ENCODE peak calls at places on chromosomes 13 and 19, in ten cellular contexts. One of them, this sample, is unnamed.
A peak's percentile ranks its signal among the peaks of the same experiment; 100 is the strongest.

GRCh38 chr19:50555447-50556235 is 12.6 kb downstream of the LRRC4B start:
- DNase-seq in non-pigmented ciliary epithelial cell: no peak
- DNase-seq in WTC11: peak; percentile 68
- DNase-seq in PC-9: no peak
- DNase-seq in stimulated activated CD4-positive, alpha-beta T cell treated with anti-CD3 and anti-CD28 coated beads, Interleukin-15, amount 100 ng/mL, for 1 hour: no peak
- DNase-seq in islet precursor cell: peak; percentile 75
- DNase-seq in activated effector memory CD4-positive, alpha-beta T cell treated with anti-CD3 and anti-CD28 coated beads, Interleukin-2, amount 50 U/mL, for 16 hours: no peak
- DNase-seq in GM13977: no peak
- DNase-seq in colonic mucosa: no peak
- DNase-seq in heart left ventricle: no peak
- DNase-seq in this sample: no peak

GRCh38 chr13:64074989-64075474 is 2659.4 kb upstream of the PCDH20 start:
- DNase-seq in activated effector memory CD4-positive, alpha-beta T cell treated with anti-CD3 and anti-CD28 coated beads, Interleukin-2, amount 50 U/mL, for 16 hours: no peak
- DNase-seq in non-pigmented ciliary epithelial cell: no peak
- DNase-seq in heart left ventricle: no peak
- DNase-seq in stimulated activated CD4-positive, alpha-beta T cell treated with anti-CD3 and anti-CD28 coated beads, Interleukin-15, amount 100 ng/mL, for 1 hour: no peak
- DNase-seq in GM13977: no peak
- DNase-seq in islet precursor cell: no peak
- DNase-seq in PC-9: peak; percentile 44
- DNase-seq in colonic mucosa: no peak
- DNase-seq in WTC11: no peak
- DNase-seq in this sample: no peak

GRCh38 chr19:54376610-54377009 is 11.9 kb upstream of the LAIR1 start:
- DNase-seq in islet precursor cell: no peak
- DNase-seq in stimulated activated CD4-positive, alpha-beta T cell treated with anti-CD3 and anti-CD28 coated beads, Interleukin-15, amount 100 ng/mL, for 1 hour: no peak
- DNase-seq in colonic mucosa: no peak
- DNase-seq in PC-9: no peak
- DNase-seq in activated effector memory CD4-positive, alpha-beta T cell treated with anti-CD3 and anti-CD28 coated beads, Interleukin-2, amount 50 U/mL, for 16 hours: no peak
- DNase-seq in heart left ventricle: no peak
- DNase-seq in GM13977: no peak
- DNase-seq in WTC11: no peak
- DNase-seq in non-pigmented ciliary epithelial cell: no peak
- DNase-seq in this sample: no peak

GRCh38 chr13:101785858-101786257 is 333.4 kb downstream of the ITGBL1 start:
- DNase-seq in GM13977: no peak
- DNase-seq in colonic mucosa: no peak
- DNase-seq in non-pigmented ciliary epithelial cell: peak; percentile 14
- DNase-seq in stimulated activated CD4-positive, alpha-beta T cell treated with anti-CD3 and anti-CD28 coated beads, Interleukin-15, amount 100 ng/mL, for 1 hour: no peak
- DNase-seq in WTC11: peak; percentile 58
- DNase-seq in PC-9: no peak
- DNase-seq in heart left ventricle: peak; percentile 39
- DNase-seq in islet precursor cell: peak; percentile 77
- DNase-seq in activated effector memory CD4-positive, alpha-beta T cell treated with anti-CD3 and anti-CD28 coated beads, Interleukin-2, amount 50 U/mL, for 16 hours: no peak
- DNase-seq in this sample: peak; percentile 60

GRCh38 chr19:17052439-17052838 is 22.8 kb downstream of the HAUS8 start:
- DNase-seq in non-pigmented ciliary epithelial cell: no peak
- DNase-seq in islet precursor cell: no peak
- DNase-seq in activated effector memory CD4-positive, alpha-beta T cell treated with anti-CD3 and anti-CD28 coated beads, Interleukin-2, amount 50 U/mL, for 16 hours: no peak
- DNase-seq in WTC11: peak; percentile 68
- DNase-seq in heart left ventricle: no peak
- DNase-seq in colonic mucosa: peak; percentile 66
- DNase-seq in PC-9: peak; percentile 61
- DNase-seq in stimulated activated CD4-positive, alpha-beta T cell treated with anti-CD3 and anti-CD28 coated beads, Interleukin-15, amount 100 ng/mL, for 1 hour: no peak
- DNase-seq in GM13977: no peak
- DNase-seq in this sample: no peak

GRCh38 chr13:43235028-43235427 is 211.6 kb downstream of the DNAJC15 start:
- DNase-seq in WTC11: no peak
- DNase-seq in non-pigmented ciliary epithelial cell: no peak
- DNase-seq in stimulated activated CD4-positive, alpha-beta T cell treated with anti-CD3 and anti-CD28 coated beads, Interleukin-15, amount 100 ng/mL, for 1 hour: no peak
- DNase-seq in islet precursor cell: no peak
- DNase-seq in PC-9: no peak
- DNase-seq in GM13977: no peak
- DNase-seq in activated effector memory CD4-positive, alpha-beta T cell treated with anti-CD3 and anti-CD28 coated beads, Interleukin-2, amount 50 U/mL, for 16 hours: no peak
- DNase-seq in colonic mucosa: no peak
- DNase-seq in heart left ventricle: no peak
- DNase-seq in this sample: no peak

GRCh38 chr13:22121340-22121739 is 450.5 kb downstream of the FGF9 start:
- DNase-seq in stimulated activated CD4-positive, alpha-beta T cell treated with anti-CD3 and anti-CD28 coated beads, Interleukin-15, amount 100 ng/mL, for 1 hour: no peak
- DNase-seq in GM13977: no peak
- DNase-seq in non-pigmented ciliary epithelial cell: no peak
- DNase-seq in activated effector memory CD4-positive, alpha-beta T cell treated with anti-CD3 and anti-CD28 coated beads, Interleukin-2, amount 50 U/mL, for 16 hours: no peak
- DNase-seq in islet precursor cell: no peak
- DNase-seq in heart left ventricle: no peak
- DNase-seq in colonic mucosa: no peak
- DNase-seq in PC-9: no peak
- DNase-seq in WTC11: no peak
- DNase-seq in this sample: no peak

GRCh38 chr19:13428352-13428751 is 77.9 kb downstream of the CACNA1A start:
- DNase-seq in islet precursor cell: no peak
- DNase-seq in non-pigmented ciliary epithelial cell: no peak
- DNase-seq in GM13977: peak; percentile 17
- DNase-seq in colonic mucosa: peak; percentile 17
- DNase-seq in stimulated activated CD4-positive, alpha-beta T cell treated with anti-CD3 and anti-CD28 coated beads, Interleukin-15, amount 100 ng/mL, for 1 hour: no peak
- DNase-seq in PC-9: no peak
- DNase-seq in heart left ventricle: no peak
- DNase-seq in activated effector memory CD4-positive, alpha-beta T cell treated with anti-CD3 and anti-CD28 coated beads, Interleukin-2, amount 50 U/mL, for 16 hours: no peak
- DNase-seq in WTC11: peak; percentile 28
- DNase-seq in this sample: no peak

GRCh38 chr19:46220038-46220615 is 9.4 kb upstream of the IGFL1 start:
- DNase-seq in non-pigmented ciliary epithelial cell: no peak
- DNase-seq in stimulated activated CD4-positive, alpha-beta T cell treated with anti-CD3 and anti-CD28 coated beads, Interleukin-15, amount 100 ng/mL, for 1 hour: no peak
- DNase-seq in colonic mucosa: no peak
- DNase-seq in heart left ventricle: no peak
- DNase-seq in activated effector memory CD4-positive, alpha-beta T cell treated with anti-CD3 and anti-CD28 coated beads, Interleukin-2, amount 50 U/mL, for 16 hours: no peak
- DNase-seq in PC-9: no peak
- DNase-seq in islet precursor cell: no peak
- DNase-seq in GM13977: no peak
- DNase-seq in WTC11: no peak
- DNase-seq in this sample: no peak

GRCh38 chr13:27632648-27633047 is 11.0 kb downstream of the POLR1D start:
- DNase-seq in stimulated activated CD4-positive, alpha-beta T cell treated with anti-CD3 and anti-CD28 coated beads, Interleukin-15, amount 100 ng/mL, for 1 hour: no peak
- DNase-seq in colonic mucosa: no peak
- DNase-seq in PC-9: no peak
- DNase-seq in activated effector memory CD4-positive, alpha-beta T cell treated with anti-CD3 and anti-CD28 coated beads, Interleukin-2, amount 50 U/mL, for 16 hours: no peak
- DNase-seq in WTC11: no peak
- DNase-seq in non-pigmented ciliary epithelial cell: no peak
- DNase-seq in islet precursor cell: no peak
- DNase-seq in heart left ventricle: no peak
- DNase-seq in GM13977: no peak
- DNase-seq in this sample: no peak

GRCh38 chr19:42985588-42985987 is 40.7 kb downstream of the PSG11 start:
- DNase-seq in non-pigmented ciliary epithelial cell: no peak
- DNase-seq in activated effector memory CD4-positive, alpha-beta T cell treated with anti-CD3 and anti-CD28 coated beads, Interleukin-2, amount 50 U/mL, for 16 hours: no peak
- DNase-seq in heart left ventricle: no peak
- DNase-seq in colonic mucosa: no peak
- DNase-seq in PC-9: no peak
- DNase-seq in islet precursor cell: no peak
- DNase-seq in GM13977: no peak
- DNase-seq in stimulated activated CD4-positive, alpha-beta T cell treated with anti-CD3 and anti-CD28 coated beads, Interleukin-15, amount 100 ng/mL, for 1 hour: no peak
- DNase-seq in WTC11: no peak
- DNase-seq in this sample: no peak

GRCh38 chr13:51275101-51275500 is 52.9 kb downstream of the FAM124A start:
- DNase-seq in WTC11: no peak
- DNase-seq in islet precursor cell: no peak
- DNase-seq in PC-9: no peak
- DNase-seq in heart left ventricle: no peak
- DNase-seq in stimulated activated CD4-positive, alpha-beta T cell treated with anti-CD3 and anti-CD28 coated beads, Interleukin-15, amount 100 ng/mL, for 1 hour: no peak
- DNase-seq in GM13977: no peak
- DNase-seq in activated effector memory CD4-positive, alpha-beta T cell treated with anti-CD3 and anti-CD28 coated beads, Interleukin-2, amount 50 U/mL, for 16 hours: no peak
- DNase-seq in non-pigmented ciliary epithelial cell: no peak
- DNase-seq in colonic mucosa: no peak
- DNase-seq in this sample: no peak

GRCh38 chr13:107066355-107066754 is 498.4 kb upstream of the ARGLU1 start:
- DNase-seq in non-pigmented ciliary epithelial cell: no peak
- DNase-seq in WTC11: no peak
- DNase-seq in stimulated activated CD4-positive, alpha-beta T cell treated with anti-CD3 and anti-CD28 coated beads, Interleukin-15, amount 100 ng/mL, for 1 hour: no peak
- DNase-seq in GM13977: no peak
- DNase-seq in PC-9: no peak
- DNase-seq in activated effector memory CD4-positive, alpha-beta T cell treated with anti-CD3 and anti-CD28 coated beads, Interleukin-2, amount 50 U/mL, for 16 hours: no peak
- DNase-seq in islet precursor cell: no peak
- DNase-seq in colonic mucosa: no peak
- DNase-seq in heart left ventricle: no peak
- DNase-seq in this sample: no peak

GRCh38 chr19:34963531-34964406 is at the start of gene ZNF792:
- DNase-seq in WTC11: peak; percentile 82
- DNase-seq in heart left ventricle: peak; percentile 73
- DNase-seq in stimulated activated CD4-positive, alpha-beta T cell treated with anti-CD3 and anti-CD28 coated beads, Interleukin-15, amount 100 ng/mL, for 1 hour: no peak
- DNase-seq in non-pigmented ciliary epithelial cell: no peak
- DNase-seq in colonic mucosa: peak; percentile 84
- DNase-seq in islet precursor cell: peak; percentile 88
- DNase-seq in GM13977: peak; percentile 84
- DNase-seq in activated effector memory CD4-positive, alpha-beta T cell treated with anti-CD3 and anti-CD28 coated beads, Interleukin-2, amount 50 U/mL, for 16 hours: peak; percentile 82
- DNase-seq in PC-9: no peak
- DNase-seq in this sample: peak; percentile 76

GRCh38 chr13:78197231-78197630 is 278.6 kb upstream of the EDNRB start:
- DNase-seq in stimulated activated CD4-positive, alpha-beta T cell treated with anti-CD3 and anti-CD28 coated beads, Interleukin-15, amount 100 ng/mL, for 1 hour: no peak
- DNase-seq in WTC11: no peak
- DNase-seq in colonic mucosa: no peak
- DNase-seq in islet precursor cell: no peak
- DNase-seq in PC-9: peak; percentile 56
- DNase-seq in GM13977: no peak
- DNase-seq in heart left ventricle: no peak
- DNase-seq in non-pigmented ciliary epithelial cell: no peak
- DNase-seq in activated effector memory CD4-positive, alpha-beta T cell treated with anti-CD3 and anti-CD28 coated beads, Interleukin-2, amount 50 U/mL, for 16 hours: no peak
- DNase-seq in this sample: no peak

GRCh38 chr19:1522838-1523237 is 1.0 kb upstream of the PLK5 start:
- DNase-seq in islet precursor cell: no peak
- DNase-seq in colonic mucosa: no peak
- DNase-seq in stimulated activated CD4-positive, alpha-beta T cell treated with anti-CD3 and anti-CD28 coated beads, Interleukin-15, amount 100 ng/mL, for 1 hour: no peak
- DNase-seq in heart left ventricle: no peak
- DNase-seq in activated effector memory CD4-positive, alpha-beta T cell treated with anti-CD3 and anti-CD28 coated beads, Interleukin-2, amount 50 U/mL, for 16 hours: no peak
- DNase-seq in PC-9: no peak
- DNase-seq in WTC11: no peak
- DNase-seq in GM13977: no peak
- DNase-seq in non-pigmented ciliary epithelial cell: no peak
- DNase-seq in this sample: no peak

GRCh38 chr13:23871616-23872220 is 17.5 kb downstream of the MIPEP start:
- DNase-seq in islet precursor cell: no peak
- DNase-seq in stimulated activated CD4-positive, alpha-beta T cell treated with anti-CD3 and anti-CD28 coated beads, Interleukin-15, amount 100 ng/mL, for 1 hour: no peak
- DNase-seq in activated effector memory CD4-positive, alpha-beta T cell treated with anti-CD3 and anti-CD28 coated beads, Interleukin-2, amount 50 U/mL, for 16 hours: no peak
- DNase-seq in PC-9: no peak
- DNase-seq in WTC11: no peak
- DNase-seq in colonic mucosa: no peak
- DNase-seq in GM13977: peak; percentile 37
- DNase-seq in non-pigmented ciliary epithelial cell: no peak
- DNase-seq in heart left ventricle: no peak
- DNase-seq in this sample: no peak

GRCh38 chr13:51804295-51805172 is 571 bp upstream of the DHRS12 start:
- DNase-seq in activated effector memory CD4-positive, alpha-beta T cell treated with anti-CD3 and anti-CD28 coated beads, Interleukin-2, amount 50 U/mL, for 16 hours: peak; percentile 77
- DNase-seq in heart left ventricle: peak; percentile 50
- DNase-seq in WTC11: no peak
- DNase-seq in colonic mucosa: peak; percentile 45
- DNase-seq in non-pigmented ciliary epithelial cell: no peak
- DNase-seq in islet precursor cell: no peak
- DNase-seq in stimulated activated CD4-positive, alpha-beta T cell treated with anti-CD3 and anti-CD28 coated beads, Interleukin-15, amount 100 ng/mL, for 1 hour: no peak
- DNase-seq in PC-9: no peak
- DNase-seq in GM13977: peak; percentile 46
- DNase-seq in this sample: no peak

GRCh38 chr19:13859361-13859880 is 17.5 kb upstream of the NANOS3 start:
- DNase-seq in GM13977: no peak
- DNase-seq in activated effector memory CD4-positive, alpha-beta T cell treated with anti-CD3 and anti-CD28 coated beads, Interleukin-2, amount 50 U/mL, for 16 hours: no peak
- DNase-seq in stimulated activated CD4-positive, alpha-beta T cell treated with anti-CD3 and anti-CD28 coated beads, Interleukin-15, amount 100 ng/mL, for 1 hour: no peak
- DNase-seq in heart left ventricle: no peak
- DNase-seq in PC-9: peak; percentile 34
- DNase-seq in colonic mucosa: no peak
- DNase-seq in non-pigmented ciliary epithelial cell: no peak
- DNase-seq in WTC11: no peak
- DNase-seq in islet precursor cell: no peak
- DNase-seq in this sample: no peak

GRCh38 chr19:12796146-12797071 is 5.1 kb downstream of the JUNB start:
- DNase-seq in colonic mucosa: peak; percentile 83
- DNase-seq in islet precursor cell: peak; percentile 89
- DNase-seq in stimulated activated CD4-positive, alpha-beta T cell treated with anti-CD3 and anti-CD28 coated beads, Interleukin-15, amount 100 ng/mL, for 1 hour: no peak
- DNase-seq in WTC11: peak; percentile 86
- DNase-seq in activated effector memory CD4-positive, alpha-beta T cell treated with anti-CD3 and anti-CD28 coated beads, Interleukin-2, amount 50 U/mL, for 16 hours: peak; percentile 91
- DNase-seq in heart left ventricle: peak; percentile 81
- DNase-seq in GM13977: peak; percentile 67
- DNase-seq in non-pigmented ciliary epithelial cell: no peak
- DNase-seq in PC-9: peak; percentile 69
- DNase-seq in this sample: peak; percentile 78

GRCh38 chr19:12840091-12841079 is 2.1 kb downstream of the MAST1 start:
- DNase-seq in activated effector memory CD4-positive, alpha-beta T cell treated with anti-CD3 and anti-CD28 coated beads, Interleukin-2, amount 50 U/mL, for 16 hours: peak; percentile 71
- DNase-seq in islet precursor cell: peak; percentile 97
- DNase-seq in heart left ventricle: peak; percentile 42
- DNase-seq in WTC11: peak; percentile 100
- DNase-seq in GM13977: peak; percentile 81
- DNase-seq in stimulated activated CD4-positive, alpha-beta T cell treated with anti-CD3 and anti-CD28 coated beads, Interleukin-15, amount 100 ng/mL, for 1 hour: no peak
- DNase-seq in PC-9: peak; percentile 85
- DNase-seq in non-pigmented ciliary epithelial cell: peak; percentile 19
- DNase-seq in colonic mucosa: peak; percentile 91
- DNase-seq in this sample: no peak

GRCh38 chr13:51666316-51666715 is 82.1 kb downstream of the WDFY2 start:
- DNase-seq in non-pigmented ciliary epithelial cell: no peak
- DNase-seq in colonic mucosa: no peak
- DNase-seq in heart left ventricle: no peak
- DNase-seq in WTC11: no peak
- DNase-seq in islet precursor cell: no peak
- DNase-seq in stimulated activated CD4-positive, alpha-beta T cell treated with anti-CD3 and anti-CD28 coated beads, Interleukin-15, amount 100 ng/mL, for 1 hour: no peak
- DNase-seq in PC-9: no peak
- DNase-seq in GM13977: no peak
- DNase-seq in activated effector memory CD4-positive, alpha-beta T cell treated with anti-CD3 and anti-CD28 coated beads, Interleukin-2, amount 50 U/mL, for 16 hours: no peak
- DNase-seq in this sample: no peak

GRCh38 chr13:32840840-32841713 is 175.1 kb upstream of the KL start:
- DNase-seq in heart left ventricle: peak; percentile 45
- DNase-seq in activated effector memory CD4-positive, alpha-beta T cell treated with anti-CD3 and anti-CD28 coated beads, Interleukin-2, amount 50 U/mL, for 16 hours: no peak
- DNase-seq in stimulated activated CD4-positive, alpha-beta T cell treated with anti-CD3 and anti-CD28 coated beads, Interleukin-15, amount 100 ng/mL, for 1 hour: no peak
- DNase-seq in colonic mucosa: no peak
- DNase-seq in non-pigmented ciliary epithelial cell: no peak
- DNase-seq in GM13977: peak; percentile 43
- DNase-seq in WTC11: no peak
- DNase-seq in PC-9: no peak
- DNase-seq in islet precursor cell: no peak
- DNase-seq in this sample: no peak

GRCh38 chr13:37869506-37869755 is 141 bp downstream of the TRPC4 start:
- DNase-seq in activated effector memory CD4-positive, alpha-beta T cell treated with anti-CD3 and anti-CD28 coated beads, Interleukin-2, amount 50 U/mL, for 16 hours: no peak
- DNase-seq in colonic mucosa: no peak
- DNase-seq in islet precursor cell: peak; percentile 65
- DNase-seq in heart left ventricle: no peak
- DNase-seq in PC-9: no peak
- DNase-seq in non-pigmented ciliary epithelial cell: no peak
- DNase-seq in WTC11: no peak
- DNase-seq in stimulated activated CD4-positive, alpha-beta T cell treated with anti-CD3 and anti-CD28 coated beads, Interleukin-15, amount 100 ng/mL, for 1 hour: no peak
- DNase-seq in GM13977: no peak
- DNase-seq in this sample: no peak

GRCh38 chr19:1206733-1207301 is 1.2 kb downstream of the STK11 start:
- DNase-seq in PC-9: no peak
- DNase-seq in stimulated activated CD4-positive, alpha-beta T cell treated with anti-CD3 and anti-CD28 coated beads, Interleukin-15, amount 100 ng/mL, for 1 hour: no peak
- DNase-seq in GM13977: no peak
- DNase-seq in activated effector memory CD4-positive, alpha-beta T cell treated with anti-CD3 and anti-CD28 coated beads, Interleukin-2, amount 50 U/mL, for 16 hours: peak; percentile 75
- DNase-seq in colonic mucosa: peak; percentile 62
- DNase-seq in WTC11: no peak
- DNase-seq in heart left ventricle: no peak
- DNase-seq in non-pigmented ciliary epithelial cell: no peak
- DNase-seq in islet precursor cell: peak; percentile 43
- DNase-seq in this sample: peak; percentile 54

GRCh38 chr19:7947939-7948338 is 4.5 kb upstream of the TIMM44 start:
- DNase-seq in islet precursor cell: no peak
- DNase-seq in colonic mucosa: no peak
- DNase-seq in heart left ventricle: no peak
- DNase-seq in PC-9: peak; percentile 55
- DNase-seq in non-pigmented ciliary epithelial cell: peak; percentile 19
- DNase-seq in activated effector memory CD4-positive, alpha-beta T cell treated with anti-CD3 and anti-CD28 coated beads, Interleukin-2, amount 50 U/mL, for 16 hours: no peak
- DNase-seq in GM13977: no peak
- DNase-seq in WTC11: no peak
- DNase-seq in stimulated activated CD4-positive, alpha-beta T cell treated with anti-CD3 and anti-CD28 coated beads, Interleukin-15, amount 100 ng/mL, for 1 hour: no peak
- DNase-seq in this sample: no peak

GRCh38 chr13:41222259-41222852 is 28.0 kb upstream of the KBTBD7 start:
- DNase-seq in PC-9: peak; percentile 37
- DNase-seq in activated effector memory CD4-positive, alpha-beta T cell treated with anti-CD3 and anti-CD28 coated beads, Interleukin-2, amount 50 U/mL, for 16 hours: peak; percentile 71
- DNase-seq in colonic mucosa: peak; percentile 56
- DNase-seq in heart left ventricle: no peak
- DNase-seq in non-pigmented ciliary epithelial cell: no peak
- DNase-seq in stimulated activated CD4-positive, alpha-beta T cell treated with anti-CD3 and anti-CD28 coated beads, Interleukin-15, amount 100 ng/mL, for 1 hour: peak; percentile 7
- DNase-seq in GM13977: peak; percentile 60
- DNase-seq in islet precursor cell: peak; percentile 73
- DNase-seq in WTC11: peak; percentile 60
- DNase-seq in this sample: peak; percentile 58

GRCh38 chr19:42125536-42125935 is 6.7 kb downstream of the POU2F2 start:
- DNase-seq in colonic mucosa: no peak
- DNase-seq in non-pigmented ciliary epithelial cell: no peak
- DNase-seq in stimulated activated CD4-positive, alpha-beta T cell treated with anti-CD3 and anti-CD28 coated beads, Interleukin-15, amount 100 ng/mL, for 1 hour: no peak
- DNase-seq in PC-9: no peak
- DNase-seq in islet precursor cell: no peak
- DNase-seq in GM13977: no peak
- DNase-seq in activated effector memory CD4-positive, alpha-beta T cell treated with anti-CD3 and anti-CD28 coated beads, Interleukin-2, amount 50 U/mL, for 16 hours: no peak
- DNase-seq in heart left ventricle: no peak
- DNase-seq in WTC11: no peak
- DNase-seq in this sample: no peak